ENCODE peak calls at places on chromosomes 11 and 22, in nine cellular contexts. D is stromal cell of bone marrow; E is COR-L47; T is frontal cortex; M is SW 1271; K is smooth muscle cell of the brain vasculature; I is dermis microvascular lymphatic vessel endothelial cell; B is Kasumi-1; L is stimulated activated effector memory CD8-positive, alpha-beta T cell treated with anti-CD3 and anti-CD28 coated beads, Interleukin-12 subunit alpha, Interleukin-12 subunit beta, amount 100 ng/mL, for 72 hours. F is an unnamed sample.

GRCh38 chr22:25380141-25380747 is 160.8 kb downstream of the CRYBB2 start:
- DNase-seq in T (no peak), K (no peak), M (no peak), D (no peak), I (no peak), B (no peak), L (no peak), E (no peak), F (no peak)

GRCh38 chr11:35178067-35178805 is 39.3 kb downstream of the CD44 start:
- DNase-seq in L (no peak), M (no peak), E (no peak), T (no peak), D (no peak), K (no peak), I (no peak), B (no peak), F (no peak)

GRCh38 chr11:35165416-35166368 is 26.7 kb downstream of the CD44 start:
- DNase-seq in K (no peak), E (no peak), M (peak; percentile 83), T (no peak), L (peak; percentile 91), B (peak; percentile 82), D (peak; percentile 86), I (peak; percentile 59), F (no peak)

GRCh38 chr11:76551400-76551799 is 106.6 kb downstream of the EMSY start:
- DNase-seq in M (no peak), I (peak; percentile 48), K (no peak), T (no peak), D (no peak), B (peak; percentile 28), E (no peak), L (no peak), F (no peak)

GRCh38 chr22:39253427-39254070 is 8.8 kb upstream of the PDGFB start:
- DNase-seq in T (no peak), I (peak; percentile 94), M (peak; percentile 73), E (peak; percentile 52), B (no peak), K (no peak), D (peak; percentile 52), L (no peak), F (no peak)

GRCh38 chr11:70481625-70482528 is 83.5 kb downstream of the CTTN start:
- DNase-seq in M (peak; percentile 78), K (no peak), E (no peak), I (no peak), B (no peak), D (peak; percentile 72), T (no peak), L (no peak), F (peak; percentile 14)

GRCh38 chr22:44411226-44412135 is 86.6 kb downstream of the RTL6 start:
- DNase-seq in K (no peak), D (no peak), I (no peak), B (no peak), M (no peak), L (no peak), T (no peak), E (no peak), F (no peak)

GRCh38 chr11:1757861-1758610 is 5.7 kb downstream of the CTSD start:
- DNase-seq in M (no peak), D (no peak), E (no peak), I (peak; percentile 23), B (peak; percentile 100), K (no peak), T (no peak), L (peak; percentile 82), F (no peak)

GRCh38 chr11:78620159-78620558 is 45.5 kb upstream of the NARS2 start:
- DNase-seq in M (no peak), T (no peak), I (no peak), D (no peak), K (no peak), L (no peak), B (no peak), E (no peak), F (no peak)

GRCh38 chr11:69294621-69295078 is 695 bp downstream of the MYEOV start:
- DNase-seq in D (no peak), M (no peak), K (no peak), B (no peak), T (no peak), I (no peak), L (no peak), E (no peak), F (no peak)

GRCh38 chr22:22180738-22181514 is 63.7 kb upstream of the VPREB1 start:
- DNase-seq in M (no peak), L (no peak), D (no peak), T (no peak), I (no peak), B (no peak), K (no peak), E (no peak), F (no peak)

GRCh38 chr11:11987503-11988022 is 20.9 kb downstream of the DKK3 start:
- DNase-seq in L (no peak), B (no peak), M (peak; percentile 38), K (no peak), T (no peak), E (no peak), D (no peak), I (peak; percentile 83), F (no peak)

GRCh38 chr11:61077936-61078335 is 24.4 kb upstream of the CD5 start:
- DNase-seq in K (no peak), D (no peak), I (no peak), L (no peak), B (no peak), T (no peak), E (no peak), M (no peak), F (no peak)

GRCh38 chr11:95506777-95507176 is 275.8 kb upstream of the SESN3 start:
- DNase-seq in I (no peak), L (no peak), E (no peak), M (no peak), B (no peak), T (no peak), K (no peak), D (no peak), F (no peak)

GRCh38 chr11:110126936-110127335 is 33.7 kb downstream of the ZC3H12C start:
- DNase-seq in B (no peak), M (no peak), I (no peak), L (no peak), E (no peak), D (no peak), K (no peak), T (no peak), F (no peak)

GRCh38 chr11:134544095-134544815 is 132.2 kb upstream of the B3GAT1 start:
- DNase-seq in E (no peak), L (no peak), T (no peak), K (no peak), D (no peak), M (no peak), B (no peak), I (no peak), F (no peak)

GRCh38 chr11:112637046-112637445 is 324.2 kb upstream of the NCAM1 start:
- DNase-seq in M (no peak), T (peak; percentile 32), K (no peak), L (peak; percentile 28), B (no peak), D (no peak), I (no peak), E (no peak), F (no peak)

GRCh38 chr22:42313804-42314581 is 43.5 kb upstream of the TCF20 start:
- DNase-seq in I (peak; percentile 45), K (no peak), T (no peak), D (no peak), B (peak; percentile 40), E (peak; percentile 93), M (no peak), L (no peak), F (no peak)

GRCh38 chr11:17741487-17741886 is 6.9 kb downstream of the KCNC1 start:
- DNase-seq in I (no peak), E (no peak), B (no peak), K (no peak), T (no peak), D (no peak), M (no peak), L (no peak), F (no peak)

GRCh38 chr11:86291466-86292262 is 10.4 kb upstream of the HIKESHI start:
- DNase-seq in D (peak; percentile 28), T (no peak), M (peak; percentile 62), B (peak; percentile 49), L (peak; percentile 78), K (peak; percentile 4), I (peak; percentile 56), E (peak; percentile 22), F (no peak)

GRCh38 chr11:16973565-16973964 is 40.6 kb downstream of the PLEKHA7 start:
- DNase-seq in E (no peak), B (no peak), M (no peak), D (no peak), L (no peak), I (no peak), K (no peak), T (no peak), F (no peak)

GRCh38 chr11:17786824-17787525 is 52.4 kb downstream of the KCNC1 start:
- DNase-seq in M (peak; percentile 19), I (no peak), T (no peak), B (no peak), L (no peak), D (peak; percentile 72), K (peak; percentile 46), E (no peak), F (peak; percentile 24)

GRCh38 chr11:119222308-119222707 is 16.2 kb downstream of the CBL start:
- DNase-seq in B (no peak), K (no peak), T (peak; percentile 29), D (peak; percentile 49), E (peak; percentile 15), L (no peak), I (peak; percentile 54), M (peak; percentile 22), F (peak; percentile 12)

GRCh38 chr11:57430946-57431345 is 4.0 kb upstream of the SLC43A3 start:
- DNase-seq in D (no peak), L (no peak), M (no peak), B (peak; percentile 20), K (no peak), I (no peak), T (no peak), E (no peak), F (no peak)

GRCh38 chr11:40294343-40294723 is 1165.1 kb downstream of the LRRC4C start:
- DNase-seq in B (no peak), T (no peak), M (no peak), D (no peak), I (no peak), E (no peak), L (no peak), K (no peak), F (no peak)

GRCh38 chr22:32799516-32799915 is 2.0 kb upstream of the TIMP3 start:
- DNase-seq in T (no peak), I (no peak), B (no peak), K (no peak), L (no peak), D (no peak), M (no peak), E (no peak), F (no peak)

GRCh38 chr22:31278643-31279326 is 13.5 kb downstream of the PIK3IP1 start:
- DNase-seq in B (no peak), T (no peak), K (no peak), I (no peak), M (no peak), L (no peak), E (no peak), D (no peak), F (no peak)

GRCh38 chr11:130208241-130209127 is 48.9 kb downstream of the ST14 start:
- DNase-seq in K (no peak), E (no peak), D (no peak), T (peak; percentile 6), M (no peak), I (no peak), B (no peak), L (no peak), F (no peak)

GRCh38 chr11:80846979-80847378 is 1406.1 kb upstream of the TENM4 start:
- DNase-seq in K (no peak), E (no peak), D (no peak), B (no peak), L (no peak), I (peak; percentile 56), M (no peak), T (no peak), F (no peak)

GRCh38 chr11:35216962-35217667 is 78.1 kb downstream of the CD44 start:
- DNase-seq in M (no peak), L (no peak), B (no peak), D (no peak), K (no peak), E (peak; percentile 67), I (no peak), T (no peak), F (no peak)

F was measured in AG09319.